ENCODE peak calls at places on chromosomes 7 and 10, in ten cellular contexts. I is AG09319; A is Caco-2; F is occipital lobe; M is thoracic aorta; E is lower lobe of right lung; J is T-helper 1 cell; P is Calu3; S is stimulated activated CD4-positive, alpha-beta T cell treated with anti-CD3 and anti-CD28 coated beads, Interleukin-1b, Interleukin-23, amount 100 ng/mL, for 48 hours; V is GDM1. R is an unnamed sample.

GRCh38 chr10:69438531-69439349 is 12.5 kb upstream of the TSPAN15 start:
- DNase-seq in A (peak; percentile 74), S (no peak), V (no peak), I (no peak), E (no peak), J (no peak), F (no peak), P (peak; percentile 62), M (no peak), R (peak; percentile 64)

GRCh38 chr10:102435529-102436233 is 3.3 kb upstream of the CUEDC2 start:
- DNase-seq in E (peak; percentile 71), A (no peak), M (no peak), F (peak; percentile 31), J (no peak), S (peak; percentile 49), I (no peak), V (peak; percentile 77), P (no peak), R (no peak)

GRCh38 chr10:69953851-69954250 is 98.8 kb upstream of the MACROH2A2 start:
- DNase-seq in S (no peak), J (no peak), V (no peak), F (no peak), P (no peak), M (no peak), A (no peak), E (no peak), I (no peak), R (no peak)

GRCh38 chr7:113996405-113996804 is 77.6 kb upstream of the PPP1R3A start:
- DNase-seq in F (no peak), P (no peak), M (no peak), E (no peak), A (no peak), I (no peak), S (no peak), J (no peak), V (no peak), R (no peak)

GRCh38 chr7:46558482-46559193 is 637.6 kb upstream of the IGFBP3 start:
- DNase-seq in I (no peak), M (no peak), J (no peak), F (no peak), S (no peak), V (no peak), E (no peak), A (no peak), P (no peak), R (peak; percentile 60)

GRCh38 chr10:89207801-89208551 is 859 bp upstream of the CH25H start:
- DNase-seq in I (no peak), J (peak; percentile 5), V (peak; percentile 3), P (peak; percentile 2), S (peak; percentile 2), F (no peak), A (peak; percentile 19), E (peak; percentile 73), M (no peak), R (peak; percentile 4)

GRCh38 chr7:147014596-147014995 is 898.0 kb downstream of the CNTNAP2 start:
- DNase-seq in I (no peak), S (no peak), V (no peak), E (no peak), A (no peak), P (no peak), M (no peak), F (no peak), J (no peak), R (no peak)

GRCh38 chr7:155299539-155300202 is 2.0 kb downstream of the INSIG1 start:
- DNase-seq in A (no peak), V (no peak), M (no peak), S (no peak), E (no peak), F (no peak), P (no peak), I (no peak), J (peak; percentile 24), R (no peak)

GRCh38 chr10:6396652-6397051 is 183.4 kb downstream of the PRKCQ start:
- DNase-seq in F (no peak), P (no peak), S (no peak), M (no peak), I (peak; percentile 91), V (no peak), A (no peak), E (no peak), J (no peak), R (no peak)

GRCh38 chr7:30470163-30470770 is 8.3 kb downstream of the NOD1 start:
- DNase-seq in E (no peak), F (no peak), I (no peak), S (no peak), V (no peak), J (no peak), M (peak; percentile 51), A (no peak), P (no peak), R (no peak)

GRCh38 chr10:115141254-115141653 is 48.1 kb downstream of the ATRNL1 start:
- DNase-seq in A (peak; percentile 6), F (no peak), I (no peak), S (no peak), V (no peak), M (no peak), J (no peak), E (no peak), P (no peak), R (peak; percentile 12)

GRCh38 chr7:108525327-108525984 is 479 bp downstream of the PNPLA8 start:
- DNase-seq in M (no peak), P (peak; percentile 64), J (no peak), I (peak; percentile 65), S (no peak), V (peak; percentile 83), A (no peak), F (no peak), E (no peak), R (peak; percentile 11)

GRCh38 chr7:71787513-71787912 is 624.6 kb downstream of the CALN1 start:
- DNase-seq in S (no peak), V (no peak), P (no peak), A (peak; percentile 5), J (no peak), M (no peak), I (no peak), F (no peak), E (no peak), R (peak; percentile 3)

GRCh38 chr7:89623018-89623672 is 531.1 kb upstream of the STEAP1 start:
- DNase-seq in M (no peak), S (peak; percentile 14), I (peak; percentile 5), A (peak; percentile 45), E (no peak), J (no peak), V (peak; percentile 22), P (peak; percentile 18), F (no peak), R (peak; percentile 41)

GRCh38 chr10:50585921-50586739 is 37.6 kb downstream of the SGMS1 start:
- DNase-seq in P (no peak), I (no peak), S (no peak), V (no peak), A (no peak), M (no peak), F (no peak), J (no peak), E (no peak), R (peak; percentile 96)

GRCh38 chr10:107814865-107815487 is 650.5 kb upstream of the SORCS1 start:
- DNase-seq in M (no peak), J (no peak), A (peak; percentile 62), P (peak; percentile 10), S (no peak), E (no peak), I (peak; percentile 24), V (peak; percentile 32), F (peak; percentile 4), R (peak; percentile 76)

GRCh38 chr10:30349967-30350735 is 1.1 kb upstream of the MTPAP start:
- DNase-seq in V (no peak), J (no peak), A (no peak), M (no peak), P (no peak), I (no peak), F (no peak), E (no peak), S (no peak), R (no peak)

GRCh38 chr10:60209874-60210584 is 179.6 kb downstream of the ANK3 start:
- DNase-seq in E (no peak), I (no peak), S (no peak), P (no peak), J (no peak), V (no peak), M (no peak), A (peak; percentile 34), F (no peak), R (no peak)

GRCh38 chr7:37999673-38000072 is 79.2 kb downstream of the EPDR1 start:
- DNase-seq in E (no peak), P (no peak), F (no peak), I (no peak), S (no peak), J (no peak), V (no peak), M (no peak), A (no peak), R (no peak)

GRCh38 chr10:132938472-132939329 is 3.7 kb downstream of the CFAP46 start:
- DNase-seq in M (no peak), A (peak; percentile 83), V (peak; percentile 40), P (peak; percentile 34), F (no peak), S (no peak), I (no peak), J (no peak), E (peak; percentile 39), R (no peak)

GRCh38 chr7:45591101-45591906 is 17.1 kb downstream of the ADCY1 start:
- DNase-seq in E (no peak), A (no peak), M (no peak), I (no peak), F (no peak), S (no peak), V (no peak), P (no peak), J (no peak), R (no peak)

GRCh38 chr10:33248638-33249037 is 85.8 kb downstream of the NRP1 start:
- DNase-seq in I (no peak), E (no peak), S (no peak), J (peak; percentile 7), F (no peak), V (peak; percentile 65), P (no peak), A (no peak), M (no peak), R (no peak)

GRCh38 chr10:71747808-71748523 is 25.4 kb downstream of the VSIR start:
- DNase-seq in F (no peak), A (no peak), I (no peak), J (no peak), V (peak; percentile 86), S (no peak), E (no peak), P (no peak), M (no peak), R (no peak)

GRCh38 chr10:88110822-88111221 is 247.4 kb downstream of the PTEN start:
- DNase-seq in A (no peak), M (no peak), I (no peak), J (no peak), S (no peak), E (no peak), P (no peak), V (no peak), F (no peak), R (no peak)

GRCh38 chr10:47253651-47254375 is 46.2 kb upstream of the GDF10 start:
- DNase-seq in F (no peak), E (no peak), M (peak; percentile 23), P (no peak), A (no peak), I (no peak), J (no peak), V (no peak), S (no peak), R (no peak)

GRCh38 chr10:117550599-117551321 is 8.2 kb downstream of the EMX2 start:
- DNase-seq in P (no peak), E (no peak), I (no peak), F (no peak), S (no peak), J (no peak), M (no peak), A (no peak), V (no peak), R (no peak)

GRCh38 chr7:50497068-50497642 is 47.0 kb upstream of the FIGNL1 start:
- DNase-seq in E (no peak), S (no peak), F (no peak), J (no peak), P (no peak), A (no peak), M (no peak), V (peak; percentile 43), I (peak; percentile 29), R (no peak)

GRCh38 chr7:11835260-11835659 is 3.3 kb upstream of the THSD7A start:
- DNase-seq in M (no peak), V (no peak), I (no peak), S (no peak), A (no peak), E (no peak), J (no peak), F (no peak), P (peak; percentile 7), R (peak; percentile 16)